ENCODE peak calls at places on chromosome 11, in four cellular contexts. H, R, D and V are unnamed samples.

GRCh38 chr11:118132385-118133151 is 20.1 kb downstream of the SCN4B start:
- DNase-seq in H (no peak), R (peak; percentile 13), D (no peak), V (no peak)

GRCh38 chr11:62708423-62709261 is 1.2 kb downstream of the GNG3 start:
- DNase-seq in H (peak; percentile 30), R (no peak), D (no peak), V (peak; percentile 44)

GRCh38 chr11:36155770-36156485 is 133.3 kb downstream of the COMMD9 start:
- DNase-seq in H (no peak), R (no peak), D (no peak), V (no peak)

GRCh38 chr11:109970516-109971183 is 122.5 kb upstream of the ZC3H12C start:
- DNase-seq in H (no peak), R (no peak), D (no peak), V (no peak)

GRCh38 chr11:134340354-134340964 is 8.7 kb downstream of the GLB1L2 start:
- DNase-seq in H (no peak), R (no peak), D (no peak), V (no peak)

GRCh38 chr11:83827520-83827919 is 541.4 kb upstream of the CCDC90B start:
- DNase-seq in H (no peak), R (no peak), D (no peak), V (no peak)

GRCh38 chr11:47593492-47593933 is 698 bp downstream of the C1QTNF4 start:
- DNase-seq in H (no peak), R (peak; percentile 22), D (no peak), V (no peak)

GRCh38 chr11:61293869-61294716 is 1.0 kb downstream of the VWCE start:
- DNase-seq in H (peak; percentile 41), R (peak; percentile 58), D (peak; percentile 28), V (peak; percentile 80)

GRCh38 chr11:116215471-116216113 is 557.2 kb downstream of the BUD13 start:
- DNase-seq in H (no peak), R (no peak), D (no peak), V (no peak)

GRCh38 chr11:2310786-2311455 is 9.1 kb downstream of the TSPAN32 start:
- DNase-seq in H (no peak), R (no peak), D (no peak), V (peak; percentile 45)

GRCh38 chr11:2193099-2193886 is 21.7 kb upstream of the TH start:
- DNase-seq in H (no peak), R (no peak), D (no peak), V (no peak)

GRCh38 chr11:115103921-115104320 is 400.3 kb downstream of the CADM1 start:
- DNase-seq in H (no peak), R (no peak), D (no peak), V (no peak)

GRCh38 chr11:31397239-31397834 is 27.7 kb downstream of the DNAJC24 start:
- DNase-seq in H (no peak), R (no peak), D (no peak), V (no peak)

GRCh38 chr11:56251954-56252353 is at the start of gene OR5T3:
- DNase-seq in H (no peak), R (no peak), D (no peak), V (no peak)

GRCh38 chr11:44101098-44101497 is 5.6 kb downstream of the EXT2 start:
- DNase-seq in H (no peak), R (no peak), D (no peak), V (no peak)

GRCh38 chr11:28490763-28491382 is 382.7 kb downstream of the METTL15 start:
- DNase-seq in H (no peak), R (no peak), D (no peak), V (no peak)

GRCh38 chr11:118258410-118258809 is 5.7 kb downstream of the MPZL2 start:
- DNase-seq in H (no peak), R (no peak), D (no peak), V (no peak)

GRCh38 chr11:77779935-77780334 is 40.6 kb downstream of the RSF1 start:
- DNase-seq in H (no peak), R (no peak), D (no peak), V (no peak)

GRCh38 chr11:127205688-127206217 is 205.2 kb upstream of the KIRREL3 start:
- DNase-seq in H (no peak), R (no peak), D (no peak), V (no peak)

GRCh38 chr11:101127699-101128570 is 1.7 kb downstream of the PGR start:
- DNase-seq in H (peak; percentile 54), R (peak; percentile 63), D (no peak), V (peak; percentile 81)

GRCh38 chr11:66183581-66184048 is 84.8 kb upstream of the RAB1B start:
- DNase-seq in H (no peak), R (no peak), D (no peak), V (no peak)

GRCh38 chr11:107916671-107917241 is 11.5 kb upstream of the RAB39A start:
- DNase-seq in H (no peak), R (no peak), D (no peak), V (peak; percentile 52)

GRCh38 chr11:1208361-1209261 is 14.3 kb upstream of the MUC5B start:
- DNase-seq in H (no peak), R (peak; percentile 34), D (peak; percentile 6), V (peak; percentile 38)

GRCh38 chr11:13304655-13305340 is 27.2 kb downstream of the BMAL1 start:
- DNase-seq in H (peak; percentile 37), R (no peak), D (no peak), V (no peak)

GRCh38 chr11:103091024-103091423 is 936 bp downstream of the DCUN1D5 start:
- DNase-seq in H (no peak), R (no peak), D (no peak), V (no peak)

GRCh38 chr11:66676279-66676919 is 1.3 kb downstream of the RBM4B start:
- DNase-seq in H (no peak), R (no peak), D (no peak), V (no peak)

GRCh38 chr11:86442420-86442819 is 67.7 kb downstream of the CCDC81 start:
- DNase-seq in H (no peak), R (no peak), D (no peak), V (peak; percentile 51)

GRCh38 chr11:59822989-59823566 is 12.5 kb upstream of the MRPL16 start:
- DNase-seq in H (no peak), R (no peak), D (no peak), V (no peak)

GRCh38 chr11:130890039-130890745 is 26.1 kb downstream of the SNX19 start:
- DNase-seq in H (no peak), R (no peak), D (no peak), V (no peak)

GRCh38 chr11:9855579-9856260 is 191.8 kb downstream of the SWAP70 start:
- DNase-seq in H (no peak), R (no peak), D (no peak), V (no peak)

GRCh38 chr11:113667801-113668200 is 38.3 kb downstream of the TMPRSS5 start:
- DNase-seq in H (no peak), R (no peak), D (no peak), V (no peak)

GRCh38 chr11:64767344-64768299 is 7.8 kb upstream of the PYGM start:
- DNase-seq in H (peak; percentile 67), R (peak; percentile 81), D (peak; percentile 55), V (peak; percentile 87)

DNA sequence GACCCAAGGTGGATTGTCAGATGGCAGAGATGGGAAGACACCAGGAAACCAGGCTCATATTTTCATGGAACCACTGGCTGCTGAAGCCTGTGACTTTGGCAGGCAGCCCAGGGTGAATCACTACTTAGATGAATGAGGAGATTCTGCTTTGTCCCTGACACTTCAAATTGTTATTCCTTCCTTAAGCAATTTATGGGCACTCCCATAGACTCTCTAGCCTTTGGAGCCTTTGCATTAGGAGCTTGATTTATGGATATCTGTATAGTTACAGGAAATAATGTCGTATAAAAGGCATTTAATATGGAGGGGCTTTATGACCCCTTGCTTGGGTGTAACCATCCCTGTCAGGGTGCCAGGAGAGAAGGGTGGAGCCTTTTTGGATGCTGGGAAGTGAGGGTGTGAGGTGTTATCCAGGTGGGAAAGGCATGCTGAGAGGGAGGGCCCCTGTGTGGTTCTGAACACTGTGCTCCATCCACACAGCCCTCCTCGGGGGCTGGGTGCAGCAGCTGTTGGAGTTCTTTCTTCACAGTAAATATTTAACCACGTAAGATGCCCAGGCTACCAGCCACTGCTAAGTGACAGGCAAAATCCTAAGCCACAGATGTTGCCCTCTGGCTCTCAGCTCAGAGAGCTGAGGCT is 35.3 kb downstream of the IL18 start:
- DNase-seq in H (no peak), R (peak; percentile 79), D (peak; percentile 33), V (no peak)
- H3K27ac ChIP-seq in H (no peak overlapping the region), R (no peak overlapping the region), D (no peak overlapping the region), V (no peak overlapping the region)

GRCh38 chr11:46364056-46364455 is 16.8 kb downstream of the DGKZ start:
- DNase-seq in H (no peak), R (no peak), D (no peak), V (no peak)

GRCh38 chr11:46363031-46363407 is 15.8 kb downstream of the DGKZ start:
- DNase-seq in H (peak; percentile 75), R (peak; percentile 88), D (no peak), V (peak; percentile 86)

GRCh38 chr11:46363455-46363920 is 16.2 kb downstream of the DGKZ start:
- DNase-seq in H (peak; percentile 70), R (no peak), D (no peak), V (peak; percentile 79)

GRCh38 chr11:46366260-46366659 is 15.2 kb upstream of the MDK start:
- DNase-seq in H (no peak), R (no peak), D (no peak), V (no peak)

DNA sequence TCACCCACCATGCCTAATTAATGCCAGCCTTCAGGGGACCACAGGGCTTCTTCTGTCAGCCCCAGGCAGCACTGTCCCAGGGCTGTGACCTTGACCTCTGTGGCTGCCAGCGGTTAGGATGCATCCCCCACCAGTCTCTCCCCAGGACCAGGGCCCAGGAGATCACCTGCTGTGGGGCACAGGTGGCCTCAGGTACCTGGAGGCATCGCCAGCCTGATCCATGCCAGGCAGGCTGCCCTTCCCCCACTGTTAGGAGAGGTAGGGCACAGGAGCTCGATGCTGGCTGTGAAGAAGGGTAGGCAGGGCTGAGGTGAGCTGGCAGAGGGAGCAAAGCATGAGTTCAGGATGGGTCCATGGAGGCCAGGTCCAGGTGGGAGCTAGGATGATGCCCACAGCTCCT is 16.7 kb upstream of the MDK start:
- DNase-seq in H (no peak), R (no peak), D (no peak), V (no peak)
- H3K4me1 ChIP-seq in H (peaks cover 15% of the 10 kb centered on the region), R (no peaks in the 10 kb centered on the region), D (peaks cover 34% of the 10 kb centered on the region), V (peaks cover 10% of the 10 kb centered on the region)

DNA sequence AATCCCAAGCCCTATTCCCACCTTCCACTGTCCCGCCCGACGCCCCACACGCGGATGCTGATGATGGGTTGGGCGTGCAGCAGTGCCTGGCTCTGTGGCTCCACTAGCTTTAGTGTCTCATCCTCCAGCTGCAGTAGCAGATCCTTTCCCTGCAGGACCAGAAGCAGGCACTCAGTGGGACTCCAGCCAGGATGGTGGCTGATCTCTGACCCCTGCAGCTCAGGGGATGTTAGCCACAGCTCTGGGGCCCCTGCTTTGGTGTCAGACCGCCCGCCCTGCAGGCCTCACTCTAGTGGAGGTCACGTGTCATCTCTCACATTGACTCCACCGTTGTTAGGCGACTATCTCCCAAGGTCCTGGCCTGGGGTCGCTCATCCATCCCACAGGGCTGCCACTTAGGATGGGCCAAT is 11.8 kb downstream of the SMPD1 start:
- DNase-seq in H (no peak), R (no peak), D (no peak), V (no peak)
- H3K4me3 ChIP-seq in H (no peak overlapping the region), R (no peak overlapping the region), D (no peak overlapping the region), V (no peak overlapping the region)

GRCh38 chr11:93478841-93479240 is 64.3 kb downstream of the SMCO4 start:
- DNase-seq in H (no peak), R (no peak), D (no peak), V (no peak)

GRCh38 chr11:93480756-93481155 is 62.4 kb downstream of the SMCO4 start:
- DNase-seq in H (no peak), R (no peak), D (no peak), V (no peak)

GRCh38 chr11:93476796-93477195 is 66.4 kb downstream of the SMCO4 start:
- DNase-seq in H (no peak), R (no peak), D (no peak), V (no peak)

GRCh38 chr11:93481279-93481678 is 61.9 kb downstream of the SMCO4 start:
- DNase-seq in H (no peak), R (no peak), D (no peak), V (no peak)

GRCh38 chr11:93477684-93478234 is 65.4 kb downstream of the SMCO4 start:
- DNase-seq in H (no peak), R (no peak), D (no peak), V (peak; percentile 62)
- H3K27ac ChIP-seq in H (no peak overlapping the region), R (no peak overlapping the region), D (no peak overlapping the region), V (no peak overlapping the region)